ENCODE peak calls at places on chromosomes 16 and 17, in ten cellular contexts. H is OCI-LY7, E is neural progenitor cell, V is A549, X is GM23248, K is MM.1S, B is IMR-90, P is Karpas-422, Q is PC-9, D is mesendoderm. J is an unnamed sample.

GRCh38 chr17:78745407-78746088 is 36.5 kb downstream of the CYTH1 start:
- DNase-seq in H (peak), E (peak), V (peak), X (peak), K (peak), B (peak), P (peak), Q (peak), D (no peak), J (peak)

GRCh38 chr17:7833795-7834553 is at the start of gene KDM6B:
- DNase-seq in H (peak), E (peak), V (peak), X (peak), K (peak), B (peak), P (peak), Q (peak), D (peak), J (peak)

GRCh38 chr16:85712841-85713240 is 24.1 kb upstream of the GINS2 start:
- DNase-seq in H (no peak), E (peak), V (no peak), X (no peak), K (no peak), B (no peak), P (no peak), Q (no peak), D (peak), J (no peak)

GRCh38 chr16:27374794-27375499 is 27.0 kb upstream of the IL21R start:
- DNase-seq in H (peak), E (peak), V (peak), X (peak), K (peak), B (peak), P (peak), Q (peak), D (peak), J (peak)

GRCh38 chr16:81730090-81731051 is 48.7 kb upstream of the PLCG2 start:
- DNase-seq in H (peak), E (peak), V (peak), X (peak), K (peak), B (peak), P (peak), Q (peak), D (peak), J (peak)

GRCh38 chr16:14289692-14290340 is 218.7 kb downstream of the MRTFB start:
- DNase-seq in H (peak), E (peak), V (peak), X (peak), K (peak), B (peak), P (peak), Q (peak), D (peak), J (no peak)

GRCh38 chr17:63439682-63440081 is 6.4 kb downstream of the CYB561 start:
- DNase-seq in H (no peak), E (no peak), V (no peak), X (peak), K (peak), B (peak), P (no peak), Q (no peak), D (no peak), J (peak)

GRCh38 chr17:39867891-39868553 is at the start of gene ZPBP2:
- DNase-seq in H (no peak), E (no peak), V (no peak), X (peak), K (no peak), B (no peak), P (no peak), Q (no peak), D (no peak), J (no peak)

GRCh38 chr17:83055911-83056582 is 23.4 kb upstream of the METRNL start:
- DNase-seq in H (no peak), E (peak), V (peak), X (peak), K (no peak), B (peak), P (no peak), Q (peak), D (no peak), J (peak)

GRCh38 chr16:83967838-83968482 is at the start of gene NECAB2:
- DNase-seq in H (peak), E (peak), V (no peak), X (peak), K (no peak), B (peak), P (peak), Q (no peak), D (no peak), J (no peak)

GRCh38 chr17:64984776-64985521 is 65.7 kb upstream of the LRRC37A3 start:
- DNase-seq in H (peak), E (no peak), V (peak), X (peak), K (peak), B (peak), P (peak), Q (peak), D (no peak), J (peak)

GRCh38 chr17:29458066-29458465 is 67.9 kb downstream of the TAOK1 start:
- DNase-seq in H (no peak), E (no peak), V (no peak), X (no peak), K (no peak), B (peak), P (no peak), Q (no peak), D (no peak), J (no peak)

GRCh38 chr17:67376509-67376891 is 581 bp upstream of the PITPNC1 start:
- DNase-seq in H (peak), E (no peak), V (no peak), X (peak), K (peak), B (peak), P (peak), Q (no peak), D (no peak), J (peak)

GRCh38 chr16:21301895-21302291 is 23.8 kb upstream of the CRYM start:
- DNase-seq in H (no peak), E (no peak), V (no peak), X (no peak), K (no peak), B (peak), P (no peak), Q (no peak), D (peak), J (peak)

GRCh38 chr17:75842963-75843576 is 1.1 kb downstream of the UNC13D start:
- DNase-seq in H (no peak), E (no peak), V (no peak), X (no peak), K (no peak), B (no peak), P (no peak), Q (no peak), D (no peak), J (no peak)

GRCh38 chr17:47324224-47325020 is 667 bp downstream of the EFCAB13 start:
- DNase-seq in H (peak), E (peak), V (peak), X (peak), K (no peak), B (peak), P (peak), Q (no peak), D (peak), J (peak)

GRCh38 chr16:14131774-14132695 is 60.9 kb downstream of the MRTFB start:
- DNase-seq in H (no peak), E (no peak), V (peak), X (peak), K (no peak), B (peak), P (peak), Q (no peak), D (no peak), J (peak)

GRCh38 chr16:85986931-85987749 is 88.2 kb downstream of the IRF8 start:
- DNase-seq in H (peak), E (peak), V (no peak), X (no peak), K (peak), B (no peak), P (peak), Q (no peak), D (no peak), J (no peak)

GRCh38 chr16:73063284-73063733 is 15.4 kb upstream of the ZFHX3 start:
- DNase-seq in H (no peak), E (no peak), V (no peak), X (no peak), K (no peak), B (no peak), P (no peak), Q (no peak), D (no peak), J (no peak)

GRCh38 chr17:38881600-38882191 is 11.8 kb downstream of the LASP1 start:
- DNase-seq in H (peak), E (peak), V (peak), X (peak), K (no peak), B (peak), P (peak), Q (no peak), D (no peak), J (peak)

GRCh38 chr17:30292490-30292858 is 730 bp upstream of the BLMH start:
- DNase-seq in H (no peak), E (no peak), V (no peak), X (no peak), K (no peak), B (no peak), P (no peak), Q (no peak), D (no peak), J (no peak)

GRCh38 chr17:39011907-39012468 is 44.8 kb upstream of the FBXO47 start:
- DNase-seq in H (no peak), E (peak), V (no peak), X (no peak), K (no peak), B (no peak), P (peak), Q (no peak), D (peak), J (no peak)

GRCh38 chr17:67765623-67766022 is 47.9 kb downstream of the NOL11 start:
- DNase-seq in H (no peak), E (no peak), V (peak), X (no peak), K (no peak), B (no peak), P (no peak), Q (no peak), D (peak), J (no peak)

GRCh38 chr16:4472880-4473279 is 1.5 kb downstream of the NMRAL1 start:
- DNase-seq in H (no peak), E (no peak), V (no peak), X (no peak), K (no peak), B (no peak), P (no peak), Q (no peak), D (no peak), J (no peak)
- H3K4me3 ChIP-seq in H (peak), E (no peak), V (no peak), X (no peak), K (no peak), B (no peak), P (peak), Q (peak), D (no peak), J (no peak)

GRCh38 chr16:67593701-67594100 is 31.4 kb downstream of the CTCF start:
- DNase-seq in H (no peak), E (no peak), V (no peak), X (no peak), K (no peak), B (no peak), P (no peak), Q (no peak), D (no peak), J (no peak)
- H3K4me2 ChIP-seq in H (no peak), E (no peak), V (no peak), X (no peak), K (no peak), B (no peak), P (no peak), Q (no peak), D (no peak), J (no peak)

DNA sequence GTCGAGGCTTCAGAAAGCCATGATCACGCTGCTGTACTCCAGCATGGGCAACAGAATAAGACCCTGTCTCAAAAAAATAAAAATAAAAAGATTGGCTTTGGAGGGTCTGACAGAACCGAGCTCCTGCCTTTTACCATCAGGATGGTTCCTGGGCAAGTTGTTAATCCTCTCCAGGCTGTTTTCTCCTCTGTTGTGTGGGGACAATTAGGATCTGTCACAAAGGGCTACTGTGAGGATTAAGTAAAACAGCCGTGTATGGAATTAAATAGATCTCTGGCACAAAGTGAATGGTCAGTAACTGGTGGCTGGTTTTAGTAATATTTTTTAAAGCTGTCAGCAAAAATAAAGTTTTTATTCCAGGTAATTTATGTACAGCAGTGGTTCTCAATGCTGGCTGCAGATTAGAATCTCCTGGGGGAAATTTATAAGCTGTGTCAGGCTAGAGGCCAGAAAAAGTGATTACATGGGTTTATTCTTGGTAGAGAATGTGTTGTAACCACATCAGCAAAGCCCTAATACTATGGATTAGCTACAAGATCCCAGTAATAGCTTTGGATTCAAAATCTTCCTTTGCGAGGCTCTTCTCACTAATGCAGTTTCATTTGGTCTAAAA is 47.2 kb downstream of the GPRC5B start:
- DNase-seq in H (no peak), E (peak), V (no peak), X (no peak), K (no peak), B (no peak), P (no peak), Q (no peak), D (no peak), J (peak)
- H3K4me3 ChIP-seq in H (no peak), E (peak), V (no peak), X (no peak), K (no peak), B (no peak), P (no peak), Q (no peak), D (no peak), J (no peak)

DNA sequence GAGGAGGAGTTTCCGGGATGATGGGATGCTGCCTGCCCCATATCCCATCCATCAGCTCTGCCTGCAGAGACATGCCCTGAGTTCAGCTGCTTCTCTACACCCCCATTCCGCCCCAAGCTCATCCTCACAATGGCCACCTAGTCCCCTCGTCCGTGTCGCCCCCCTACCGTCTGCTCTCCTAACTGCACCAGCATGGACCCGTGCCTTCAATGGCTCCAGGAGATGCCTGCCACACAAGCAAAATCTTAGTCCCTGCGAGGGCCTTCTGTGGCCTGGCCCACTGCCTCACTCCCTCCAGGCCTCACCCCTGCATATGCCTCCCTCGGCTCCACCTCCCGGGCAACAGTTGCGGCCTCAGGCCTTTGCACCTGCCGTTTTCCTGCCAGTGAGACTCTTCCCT is 1.8 kb upstream of the TELO2 start:
- DNase-seq in H (no peak), E (no peak), V (no peak), X (no peak), K (no peak), B (no peak), P (no peak), Q (no peak), D (no peak), J (no peak)
- H3K4me2 ChIP-seq in H (no peak), E (no peak), V (no peak), X (no peak), K (no peak), B (no peak), P (no peak), Q (no peak), D (no peak), J (no peak)

GRCh38 chr17:4304417-4305027 is 40.7 kb upstream of the ANKFY1 start:
- DNase-seq in H (peak), E (peak), V (peak), X (peak), K (peak), B (peak), P (peak), Q (peak), D (peak), J (peak)

GRCh38 chr17:4310349-4311060 is 46.7 kb upstream of the ANKFY1 start:
- DNase-seq in H (no peak), E (no peak), V (no peak), X (peak), K (no peak), B (peak), P (no peak), Q (no peak), D (peak), J (peak)

GRCh38 chr17:4305224-4305623 is 41.4 kb upstream of the ANKFY1 start:
- DNase-seq in H (no peak), E (no peak), V (no peak), X (no peak), K (no peak), B (peak), P (no peak), Q (no peak), D (no peak), J (no peak)

GRCh38 chr17:4307179-4307930 is 43.6 kb upstream of the ANKFY1 start:
- DNase-seq in H (no peak), E (no peak), V (no peak), X (no peak), K (no peak), B (no peak), P (no peak), Q (no peak), D (no peak), J (no peak)
- H3K4me3 ChIP-seq in H (no peak), E (no peak), V (no peak), X (no peak), K (no peak), B (no peak), P (no peak), Q (no peak), D (no peak), J (no peak)

GRCh38 chr16:11078812-11079459 is 134.6 kb downstream of the CLEC16A start:
- DNase-seq in H (no peak), E (no peak), V (no peak), X (peak), K (no peak), B (peak), P (no peak), Q (no peak), D (no peak), J (peak)

GRCh38 chr16:11080327-11080967 is 136.1 kb downstream of the CLEC16A start:
- DNase-seq in H (no peak), E (no peak), V (no peak), X (no peak), K (no peak), B (no peak), P (no peak), Q (no peak), D (no peak), J (no peak)

GRCh38 chr16:11082108-11082859 is 137.9 kb downstream of the CLEC16A start:
- DNase-seq in H (no peak), E (no peak), V (no peak), X (no peak), K (no peak), B (no peak), P (no peak), Q (no peak), D (no peak), J (no peak)

GRCh38 chr16:11080999-11081630 is 136.8 kb downstream of the CLEC16A start:
- DNase-seq in H (no peak), E (no peak), V (no peak), X (no peak), K (no peak), B (no peak), P (no peak), Q (no peak), D (no peak), J (no peak)

GRCh38 chr16:11079657-11080187 is 135.4 kb downstream of the CLEC16A start:
- DNase-seq in H (no peak), E (no peak), V (no peak), X (peak), K (no peak), B (peak), P (no peak), Q (no peak), D (no peak), J (peak)
- H3K4me2 ChIP-seq in H (no peak), E (no peak), V (no peak), X (peak), K (no peak), B (peak), P (no peak), Q (no peak), D (no peak), J (peak)

DNA sequence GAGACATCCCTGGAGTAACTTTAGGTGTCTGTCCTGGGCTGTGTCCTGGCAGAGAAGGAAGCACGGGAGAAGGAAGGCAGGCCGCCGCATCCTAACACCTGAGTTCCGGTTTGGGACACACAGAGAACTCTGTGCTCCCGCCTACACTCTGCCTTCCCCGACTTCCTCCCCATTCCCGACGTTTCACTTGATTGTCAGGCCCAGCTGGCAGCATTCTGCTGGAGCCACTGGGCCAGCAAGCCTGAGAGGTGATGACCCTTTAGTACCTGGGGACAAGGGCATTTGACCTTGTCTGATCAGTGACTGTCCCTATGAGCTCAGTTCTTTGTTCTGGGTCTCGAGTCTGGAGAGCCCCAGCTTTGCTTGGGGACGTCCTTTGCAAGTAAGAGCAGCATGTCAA is 20.4 kb downstream of the ABAT start:
- DNase-seq in H (no peak), E (no peak), V (no peak), X (no peak), K (no peak), B (no peak), P (no peak), Q (no peak), D (no peak), J (no peak)
- H3K4me3 ChIP-seq in H (no peak), E (no peak), V (no peak), X (no peak), K (no peak), B (no peak), P (no peak), Q (no peak), D (no peak), J (no peak)

GRCh38 chr16:12317121-12317810 is 340.7 kb downstream of the SNX29 start:
- DNase-seq in H (peak), E (no peak), V (no peak), X (no peak), K (no peak), B (no peak), P (peak), Q (no peak), D (no peak), J (no peak)
- H3K4me2 ChIP-seq in H (peak), E (no peak), V (no peak), X (no peak), K (no peak), B (no peak), P (no peak), Q (no peak), D (no peak), J (no peak)

GRCh38 chr17:55730808-55731207 is 8.1 kb upstream of the TMEM100 start:
- DNase-seq in H (no peak), E (no peak), V (no peak), X (peak), K (no peak), B (no peak), P (no peak), Q (no peak), D (no peak), J (peak)
- H3K4me3 ChIP-seq in H (no peak), E (no peak), V (no peak), X (peak), K (no peak), B (no peak), P (no peak), Q (no peak), D (no peak), J (peak)

J was measured in fibroblast of lung.